ENCODE peak calls at places on chromosomes 16 and 17, in ten cellular contexts. S is stomach, J is lower leg skin, Z is tibial nerve, T is body of pancreas, P is IMR-90, W is NB4, G is upper lobe of left lung, U is gastrocnemius medialis, V is sigmoid colon. C is an unnamed sample.

GRCh38 chr17:77217566-77217965 is 76.8 kb downstream of the SEC14L1 start:
- DNase-seq in G (no peak), Z (no peak), T (no peak), V (no peak), W (no peak), S (no peak), J (no peak), U (no peak), P (no peak), C (no peak)

GRCh38 chr16:47787695-47788094 is 326.6 kb downstream of the PHKB start:
- DNase-seq in T (no peak), G (no peak), J (no peak), Z (no peak), S (no peak), W (peak; percentile 32), P (peak; percentile 22), U (no peak), V (no peak), C (no peak)

GRCh38 chr17:12613566-12613965 is 52.1 kb upstream of the MYOCD start:
- DNase-seq in W (no peak), S (no peak), Z (no peak), V (no peak), P (peak; percentile 89), J (no peak), U (no peak), G (no peak), T (no peak), C (no peak)

GRCh38 chr17:9522074-9522473 is 53.5 kb downstream of the STX8 start:
- DNase-seq in Z (peak; percentile 18), W (peak; percentile 42), V (no peak), G (no peak), S (no peak), J (no peak), T (no peak), U (no peak), P (peak; percentile 62), C (peak; percentile 15)

GRCh38 chr17:6327007-6327406 is 107.9 kb downstream of the AIPL1 start:
- DNase-seq in W (peak; percentile 4), Z (no peak), P (no peak), U (no peak), J (peak; percentile 78), G (no peak), S (no peak), T (no peak), V (no peak), C (no peak)

GRCh38 chr17:17568772-17569195 is 22.7 kb downstream of the PEMT start:
- DNase-seq in W (peak; percentile 72), J (no peak), S (peak; percentile 92), G (peak; percentile 91), V (no peak), U (peak; percentile 65), P (peak; percentile 36), T (peak; percentile 87), Z (peak; percentile 67), C (peak; percentile 81)

GRCh38 chr17:72687941-72688340 is 404.5 kb downstream of the SLC39A11 start:
- DNase-seq in U (no peak), P (no peak), W (no peak), Z (no peak), T (no peak), J (no peak), V (no peak), G (no peak), S (no peak), C (no peak)

GRCh38 chr16:57167951-57168350 is 17.9 kb downstream of the PSME3IP1 start:
- DNase-seq in U (no peak), G (no peak), V (peak; percentile 33), W (peak; percentile 89), S (no peak), P (peak; percentile 83), T (no peak), Z (no peak), J (no peak), C (no peak)

GRCh38 chr17:78821961-78822360 is 18.7 kb downstream of the USP36 start:
- DNase-seq in W (no peak), S (no peak), V (no peak), G (no peak), U (no peak), P (peak; percentile 54), Z (no peak), J (no peak), T (no peak), C (no peak)

GRCh38 chr16:56252835-56253234 is 61.5 kb downstream of the GNAO1 start:
- DNase-seq in S (no peak), J (no peak), G (no peak), V (peak; percentile 82), T (no peak), W (no peak), U (no peak), P (peak; percentile 9), Z (no peak), C (no peak)

GRCh38 chr17:77829871-77830799 is 128.4 kb upstream of the TNRC6C start:
- DNase-seq in V (peak; percentile 82), S (no peak), W (peak; percentile 15), P (peak; percentile 72), T (peak; percentile 25), Z (peak; percentile 31), U (no peak), J (no peak), G (no peak), C (no peak)

GRCh38 chr16:35931722-35932121 is 2472.3 kb downstream of the TP53TG3F start:
- DNase-seq in T (no peak), G (no peak), Z (no peak), W (no peak), J (no peak), S (no peak), P (no peak), V (no peak), U (no peak), C (no peak)
- TF ChIP-seq POLR2A in T (no peak), G (no peak), Z (no peak), W (no peak), J (no peak), S (no peak), P (no peak), V (no peak), U (no peak), C (no peak)

DNA sequence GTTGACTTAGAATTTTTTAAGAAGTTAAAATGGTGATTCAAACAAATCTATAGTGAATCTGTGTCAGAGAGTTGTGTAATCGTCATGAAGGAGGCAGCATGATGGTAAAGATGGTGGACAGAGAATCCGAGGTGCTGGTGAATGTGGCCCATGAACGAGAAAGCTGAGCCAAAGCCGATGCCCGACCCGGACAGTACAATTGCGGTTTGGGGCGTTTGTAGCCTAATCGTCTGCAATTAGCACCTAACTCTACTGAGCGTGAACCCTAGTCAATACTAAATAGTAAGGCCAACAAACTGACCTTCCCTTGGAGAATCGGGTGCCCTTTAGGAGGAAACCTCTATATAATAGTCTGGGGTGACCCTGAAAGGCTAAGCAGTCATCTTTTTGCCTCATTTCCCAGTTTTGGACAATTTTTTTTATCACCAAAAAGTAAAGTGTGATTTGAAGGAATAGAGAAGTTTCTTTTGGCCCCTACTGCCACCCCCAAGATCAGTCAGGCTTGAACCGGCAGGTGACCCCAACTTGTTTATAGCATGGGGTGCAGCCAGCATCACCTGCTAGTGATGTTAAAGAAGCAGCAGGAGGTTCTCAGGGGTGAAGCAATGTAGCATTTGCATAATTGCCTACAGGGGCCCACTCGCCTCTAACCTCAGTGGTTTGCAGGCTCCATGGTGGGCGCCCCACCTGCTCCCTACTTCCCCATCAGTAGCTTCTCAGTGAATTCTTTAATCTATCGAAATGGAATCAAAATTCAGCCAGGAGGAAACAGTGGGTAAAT is 11.3 kb downstream of the IRF8 start:
- DNase-seq in T (no peak), U (no peak), J (no peak), W (no peak), S (no peak), V (no peak), Z (no peak), G (no peak), P (no peak), C (no peak)
- TF ChIP-seq POLR2A in T (no peak), U (no peak), J (no peak), W (no peak), S (no peak), V (no peak), Z (no peak), G (no peak), P (no peak), C (peak; percentile 17)

GRCh38 chr16:11624205-11624604 is 37.5 kb upstream of the LITAF start:
- DNase-seq in G (no peak), S (no peak), W (no peak), Z (no peak), T (no peak), P (no peak), U (no peak), V (no peak), J (no peak), C (no peak)

GRCh38 chr16:11620243-11621003 is 33.7 kb upstream of the LITAF start:
- DNase-seq in T (no peak), U (no peak), P (no peak), W (no peak), G (no peak), Z (no peak), S (no peak), V (no peak), J (no peak), C (no peak)

GRCh38 chr16:11621539-11621919 is 34.8 kb upstream of the LITAF start:
- DNase-seq in V (no peak), W (no peak), Z (no peak), P (no peak), S (no peak), U (no peak), G (no peak), J (no peak), T (no peak), C (no peak)

GRCh38 chr16:11619327-11619851 is 32.7 kb upstream of the LITAF start:
- DNase-seq in J (no peak), W (peak; percentile 59), Z (no peak), V (no peak), P (no peak), U (no peak), S (no peak), G (no peak), T (no peak), C (no peak)

GRCh38 chr16:11621920-11622651 is 35.4 kb upstream of the LITAF start:
- DNase-seq in P (no peak), T (no peak), V (no peak), S (no peak), G (peak; percentile 87), J (no peak), Z (no peak), W (no peak), U (no peak), C (no peak)
- TF ChIP-seq POLR2A in P (no peak), T (no peak), V (no peak), S (no peak), G (no peak), J (no peak), Z (no peak), W (no peak), U (no peak), C (no peak)

DNA sequence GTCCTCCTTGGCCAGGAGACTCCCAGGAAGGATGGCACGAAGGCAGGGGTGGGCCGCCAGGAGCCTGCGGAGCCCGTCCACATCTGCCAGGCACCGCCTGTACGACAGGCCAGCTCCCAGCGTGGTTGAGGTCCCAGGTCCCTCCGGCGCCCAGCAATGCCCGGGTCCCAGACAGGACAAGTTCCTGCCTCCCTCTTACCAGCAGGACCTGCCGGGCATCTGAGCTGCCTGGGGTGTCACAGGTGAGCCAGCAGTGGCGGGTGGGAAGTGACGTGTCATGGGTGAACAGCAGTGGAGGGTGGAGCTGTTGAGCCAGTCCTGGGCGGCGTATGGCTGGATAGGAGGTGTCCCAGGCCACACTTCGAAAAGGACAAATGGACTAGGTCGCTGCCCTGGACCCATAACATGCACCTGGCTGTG is 15.7 kb upstream of the BAHCC1 start:
- DNase-seq in U (no peak), S (peak; percentile 90), G (peak; percentile 75), W (no peak), T (peak; percentile 88), P (no peak), Z (no peak), J (peak; percentile 85), V (no peak), C (no peak)
- TF ChIP-seq POLR2A in U (no peak), S (peak; percentile 49), G (no peak), W (no peak), T (peak; percentile 49), P (no peak), Z (no peak), J (no peak), V (peak; percentile 12), C (no peak)

C was measured in GM12891.